ENCODE peak calls at places on chromosomes 7 and 10, in seven cellular contexts. C, U, Z, O, T, M and H are unnamed samples.

GRCh38 chr7:157224627-157225026 is 85.9 kb downstream of the UBE3C start:
- DNase-seq in C (no peak), U (peak; percentile 65), Z (no peak), O (no peak), T (no peak), M (no peak), H (no peak)

GRCh38 chr7:3356173-3356572 is 55.1 kb downstream of the SDK1 start:
- DNase-seq in C (no peak), U (no peak), Z (no peak), O (no peak), T (no peak), M (no peak), H (no peak)

GRCh38 chr7:108973075-108973474 is 403.4 kb downstream of the DNAJB9 start:
- DNase-seq in C (no peak), U (peak; percentile 11), Z (no peak), O (no peak), T (no peak), M (no peak), H (no peak)

GRCh38 chr7:90178592-90179279 is 24.5 kb downstream of the STEAP1 start:
- DNase-seq in C (no peak), U (peak; percentile 60), Z (no peak), O (no peak), T (no peak), M (no peak), H (no peak)

GRCh38 chr10:57952741-57953140 is 315.0 kb downstream of the IPMK start:
- DNase-seq in C (no peak), U (no peak), Z (no peak), O (no peak), T (no peak), M (peak; percentile 21), H (no peak)

GRCh38 chr7:66043681-66044497 is 31.7 kb upstream of the ASL start:
- DNase-seq in C (peak; percentile 37), U (no peak), Z (peak; percentile 29), O (peak; percentile 67), T (no peak), M (peak; percentile 48), H (peak; percentile 36)

GRCh38 chr7:137816696-137817320 is 30.0 kb downstream of the DGKI start:
- DNase-seq in C (no peak), U (peak; percentile 6), Z (no peak), O (no peak), T (no peak), M (no peak), H (no peak)

GRCh38 chr10:100043344-100043743 is 33.6 kb upstream of the DNMBP start:
- DNase-seq in C (peak; percentile 34), U (peak; percentile 54), Z (no peak), O (no peak), T (no peak), M (peak; percentile 43), H (no peak)

GRCh38 chr10:35340975-35341374 is 4.7 kb downstream of the CCNY start:
- DNase-seq in C (no peak), U (no peak), Z (no peak), O (peak; percentile 51), T (no peak), M (peak; percentile 48), H (no peak)

GRCh38 chr10:91103384-91104184 is 116.9 kb upstream of the PCGF5 start:
- DNase-seq in C (no peak), U (no peak), Z (no peak), O (no peak), T (no peak), M (no peak), H (no peak)

GRCh38 chr7:137667633-137668387 is 179.0 kb downstream of the DGKI start:
- DNase-seq in C (no peak), U (peak; percentile 30), Z (no peak), O (no peak), T (no peak), M (no peak), H (no peak)

GRCh38 chr7:106625678-106626301 is 35.2 kb downstream of the CCDC71L start:
- DNase-seq in C (no peak), U (no peak), Z (no peak), O (peak; percentile 45), T (no peak), M (no peak), H (no peak)

GRCh38 chr7:85830982-85831381 is 644.1 kb upstream of the SEMA3D start:
- DNase-seq in C (no peak), U (no peak), Z (no peak), O (no peak), T (no peak), M (no peak), H (no peak)

GRCh38 chr7:78499283-78499682 is 700.7 kb downstream of the PHTF2 start:
- DNase-seq in C (no peak), U (no peak), Z (no peak), O (no peak), T (no peak), M (no peak), H (no peak)

GRCh38 chr10:62619409-62619730 is 185.2 kb upstream of the ADO start:
- DNase-seq in C (no peak), U (no peak), Z (no peak), O (no peak), T (no peak), M (no peak), H (no peak)

GRCh38 chr10:103594326-103594725 is 100.8 kb downstream of the NEURL1 start:
- DNase-seq in C (no peak), U (no peak), Z (no peak), O (no peak), T (no peak), M (no peak), H (no peak)

GRCh38 chr7:66055321-66055956 is 20.2 kb upstream of the ASL start:
- DNase-seq in C (no peak), U (no peak), Z (no peak), O (no peak), T (no peak), M (no peak), H (no peak)

GRCh38 chr7:106795171-106795876 is 69.8 kb upstream of the PIK3CG start:
- DNase-seq in C (no peak), U (no peak), Z (no peak), O (no peak), T (no peak), M (no peak), H (no peak)

GRCh38 chr10:43340619-43341018 is 30.8 kb upstream of the FXYD4 start:
- DNase-seq in C (peak; percentile 56), U (peak; percentile 90), Z (no peak), O (no peak), T (no peak), M (peak; percentile 79), H (peak; percentile 76)

GRCh38 chr7:135970682-135971365 is 6.3 kb downstream of the MTPN start:
- DNase-seq in C (no peak), U (no peak), Z (no peak), O (no peak), T (no peak), M (no peak), H (no peak)
- H3K4me3 ChIP-seq in C (no peak overlapping the region), U (no peak overlapping the region), Z (no peak overlapping the region), O (no peak overlapping the region), T (no peak overlapping the region), M (no peak overlapping the region), H (no peak overlapping the region)

GRCh38 chr10:38127812-38128211 is 33.7 kb downstream of the ZNF37A start:
- DNase-seq in C (no peak), U (no peak), Z (no peak), O (no peak), T (no peak), M (no peak), H (no peak)
- H3K9me3 ChIP-seq in C (no peaks in the 10 kb centered on the region), U (peaks cover 60% of the 10 kb centered on the region), Z (peaks cover 72% of the 10 kb centered on the region), O (peaks cover 98% of the 10 kb centered on the region), T (peaks cover 94% of the 10 kb centered on the region), M (peaks cover 56% of the 10 kb centered on the region), H (peaks cover 98% of the 10 kb centered on the region)

GRCh38 chr10:75432763-75433162 is 1.3 kb downstream of the LRMDA start:
- DNase-seq in C (no peak), U (no peak), Z (no peak), O (no peak), T (no peak), M (no peak), H (no peak)

GRCh38 chr10:75433216-75433615 is 1.8 kb downstream of the LRMDA start:
- DNase-seq in C (no peak), U (no peak), Z (no peak), O (no peak), T (no peak), M (no peak), H (no peak)

GRCh38 chr10:75430000-75430763 is 1.2 kb upstream of the LRMDA start:
- DNase-seq in C (peak; percentile 22), U (peak; percentile 50), Z (no peak), O (peak; percentile 81), T (no peak), M (peak; percentile 95), H (no peak)

GRCh38 chr10:75432176-75432575 is 752 bp downstream of the LRMDA start:
- DNase-seq in C (no peak), U (no peak), Z (peak; percentile 26), O (no peak), T (no peak), M (no peak), H (no peak)

DNA sequence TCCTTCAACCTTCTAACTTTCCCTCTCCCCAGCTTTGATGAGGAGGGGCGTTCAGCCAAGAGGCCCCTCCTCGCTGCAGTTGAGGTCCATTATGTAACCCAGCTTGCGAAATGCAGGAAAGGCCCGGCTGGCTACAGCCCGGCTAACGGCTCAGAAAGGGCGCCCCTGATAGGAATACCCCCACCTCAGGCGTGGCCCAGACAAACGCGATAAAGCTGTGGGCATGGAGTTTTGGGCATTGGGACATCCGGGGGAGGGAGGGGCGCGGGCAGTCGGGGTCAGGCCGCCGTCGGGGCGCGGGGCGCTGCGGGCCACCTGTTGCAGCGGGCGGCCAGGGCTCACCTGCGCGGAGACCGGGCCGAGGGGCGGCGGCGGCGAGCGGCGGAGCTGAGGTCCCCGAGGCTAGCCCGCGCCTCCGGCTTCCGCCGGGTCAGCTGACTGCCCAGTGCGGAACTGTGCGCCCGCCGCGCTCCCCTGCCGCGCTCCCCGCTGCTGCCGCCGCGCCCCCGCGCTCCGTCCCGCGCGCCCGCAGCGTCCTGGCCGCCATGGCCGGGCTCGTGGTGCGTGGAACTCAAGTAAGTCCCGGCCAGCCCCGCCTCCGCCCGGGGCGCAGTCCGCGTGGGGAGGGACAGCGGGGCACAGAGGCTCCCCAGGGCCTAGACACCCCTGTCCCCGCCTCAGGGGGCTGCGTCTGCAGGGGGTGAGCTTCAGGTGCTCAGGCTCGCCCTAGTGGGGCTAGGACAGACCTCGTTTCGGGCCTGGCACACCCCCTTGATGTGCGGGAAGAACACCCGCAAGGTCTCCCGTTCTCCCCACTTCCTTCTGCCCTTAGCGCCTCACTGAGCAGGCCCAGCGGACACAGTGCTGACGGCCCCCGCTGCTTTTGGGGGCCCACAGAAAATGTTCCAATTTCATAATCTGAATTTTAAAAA is at the start of gene LRMDA:
- DNase-seq in C (peak; percentile 12), U (peak; percentile 22), Z (peak; percentile 68), O (peak; percentile 59), T (no peak), M (peak; percentile 86), H (no peak)
- TF ChIP-seq POLR2A in C (no peak), U (no peak), Z (peak; percentile 25), O (no peak), T (no peak), M (peak; percentile 37), H (no peak)

GRCh38 chr10:80498833-80499671 is 38.6 kb upstream of the SH2D4B start:
- DNase-seq in C (peak; percentile 87), U (peak; percentile 94), Z (peak; percentile 95), O (peak; percentile 97), T (peak; percentile 59), M (peak; percentile 99), H (peak; percentile 90)
- H3K4me3 ChIP-seq in C (no peak overlapping the region), U (no peak overlapping the region), Z (no peak overlapping the region), O (no peak overlapping the region), T (no peak overlapping the region), M (no peak overlapping the region), H (no peak overlapping the region)